ENCODE peak calls at places on chromosomes 13 and 19, in five cellular contexts. Q is GM23338, V is left ventricle myocardium inferior, A is psoas muscle, U is mucosa of descending colon. G is an unnamed sample.

GRCh38 chr13:111916201-111916600 is 150.7 kb upstream of the SOX1 start:
- DNase-seq in Q (no peak), V (no peak), A (no peak), U (no peak), G (no peak)

GRCh38 chr19:54136086-54136863 is 1.3 kb upstream of the CNOT3 start:
- DNase-seq in Q (peak; percentile 61), V (no peak), A (no peak), U (no peak), G (no peak)

GRCh38 chr13:66644855-66645460 is 585.2 kb downstream of the PCDH9 start:
- DNase-seq in Q (no peak), V (no peak), A (no peak), U (no peak), G (no peak)

GRCh38 chr13:44068737-44069136 is 189.0 kb downstream of the LACC1 start:
- DNase-seq in Q (peak; percentile 41), V (no peak), A (no peak), U (no peak), G (no peak)

GRCh38 chr13:98222081-98222554 is 45.0 kb upstream of the RNF113B start:
- DNase-seq in Q (no peak), V (no peak), A (no peak), U (no peak), G (no peak)

GRCh38 chr19:56091751-56092546 is 29.1 kb downstream of the ZNF787 start:
- DNase-seq in Q (no peak), V (no peak), A (no peak), U (no peak), G (no peak)

GRCh38 chr13:26538363-26539317 is 18.8 kb upstream of the WASF3 start:
- DNase-seq in Q (no peak), V (no peak), A (no peak), U (no peak), G (no peak)

GRCh38 chr13:106349080-106349841 is 186.2 kb downstream of the EFNB2 start:
- DNase-seq in Q (peak; percentile 62), V (peak; percentile 14), A (no peak), U (peak; percentile 68), G (no peak)

GRCh38 chr13:114256547-114256946 is 21.9 kb downstream of the CDC16 start:
- DNase-seq in Q (no peak), V (no peak), A (no peak), U (no peak), G (no peak)

GRCh38 chr13:53501387-53501786 is 472.8 kb downstream of the OLFM4 start:
- DNase-seq in Q (no peak), V (no peak), A (no peak), U (no peak), G (peak; percentile 5)

GRCh38 chr13:113452942-113453901 is at the start of gene ADPRHL1:
- DNase-seq in Q (no peak), V (peak; percentile 72), A (peak; percentile 71), U (no peak), G (no peak)

GRCh38 chr19:38617764-38618589 is at the start of gene MAP4K1:
- DNase-seq in Q (peak; percentile 19), V (peak; percentile 37), A (peak; percentile 46), U (peak; percentile 93), G (peak; percentile 93)

GRCh38 chr19:9010693-9011092 is 484 bp upstream of the MUC16 start:
- DNase-seq in Q (no peak), V (no peak), A (no peak), U (no peak), G (no peak)

DNA sequence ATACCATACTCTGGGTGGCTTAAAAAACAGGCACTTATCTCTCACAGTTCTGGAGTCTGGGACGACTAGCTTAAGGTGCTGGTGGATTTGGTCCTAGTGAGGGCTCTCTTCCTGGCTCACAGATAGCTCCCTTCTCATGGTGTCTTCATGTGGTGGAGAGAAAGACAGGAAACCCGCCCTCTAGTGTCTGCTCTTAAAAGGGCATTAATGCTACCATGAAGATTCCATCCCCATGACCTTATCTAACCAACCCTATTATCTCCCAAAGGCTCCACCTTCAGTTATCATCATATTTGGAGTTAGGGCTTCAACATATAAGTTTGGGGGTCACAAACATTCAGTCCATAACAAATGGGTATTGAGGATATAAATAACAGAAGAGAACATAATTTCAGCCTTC is 139.4 kb downstream of the HS6ST3 start:
- DNase-seq in Q (peak; percentile 72), V (no peak), A (no peak), U (no peak), G (no peak)
- TF ChIP-seq CTCF in Q (peak; percentile 71), V (peak; percentile 54), A (peak; percentile 34), U (no peak), G (peak; percentile 60)

GRCh38 chr19:369876-370275 is 25.3 kb upstream of the MIER2 start:
- DNase-seq in Q (no peak), V (no peak), A (no peak), U (no peak), G (no peak)

GRCh38 chr19:373391-374182 is 29.0 kb upstream of the MIER2 start:
- DNase-seq in Q (no peak), V (no peak), A (no peak), U (no peak), G (no peak)

GRCh38 chr19:370641-371330 is 26.2 kb upstream of the MIER2 start:
- DNase-seq in Q (no peak), V (no peak), A (no peak), U (no peak), G (no peak)

GRCh38 chr19:372306-372890 is 27.8 kb upstream of the MIER2 start:
- DNase-seq in Q (no peak), V (peak; percentile 74), A (peak; percentile 53), U (no peak), G (no peak)

DNA sequence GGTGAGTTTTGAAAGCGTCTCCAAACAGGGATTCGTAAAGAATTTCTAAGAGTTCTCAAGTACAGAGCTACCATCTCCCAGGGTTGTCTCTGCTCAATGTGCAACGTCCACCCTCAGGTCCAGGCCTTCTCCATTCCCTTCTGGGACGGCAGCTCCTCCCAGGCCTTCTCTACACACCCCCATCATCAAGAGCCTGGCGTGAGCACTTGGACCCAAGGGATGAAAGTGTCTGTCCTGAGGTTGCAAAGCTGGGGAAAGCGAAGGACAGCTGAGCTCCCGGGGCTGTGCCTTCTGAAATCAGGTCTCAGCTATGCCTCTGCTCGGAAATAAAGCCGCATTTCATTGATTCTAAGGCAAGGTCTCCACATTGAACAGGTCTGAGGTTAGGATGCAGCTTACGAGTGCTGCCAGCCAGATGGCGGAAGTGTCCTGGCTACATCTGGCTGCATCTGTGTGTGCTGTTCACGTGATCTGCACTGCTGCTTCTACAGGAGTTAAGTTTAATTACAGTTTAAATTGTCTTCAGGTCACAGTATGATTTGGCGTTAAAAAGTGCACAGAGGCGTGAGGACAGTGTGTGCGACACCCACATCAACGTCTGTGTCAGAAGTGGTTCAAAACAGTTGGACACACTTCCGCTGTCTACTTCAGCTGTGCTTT is 27.0 kb upstream of the MIER2 start:
- DNase-seq in Q (no peak), V (no peak), A (no peak), U (no peak), G (no peak)
- TF ChIP-seq CTCF in Q (no peak), V (no peak), A (no peak), U (no peak), G (no peak)

GRCh38 chr13:73107970-73108369 is 49.2 kb downstream of the KLF5 start:
- DNase-seq in Q (no peak), V (no peak), A (no peak), U (no peak), G (no peak)

GRCh38 chr13:73109288-73109899 is 50.6 kb downstream of the KLF5 start:
- DNase-seq in Q (no peak), V (no peak), A (no peak), U (no peak), G (no peak)

GRCh38 chr13:73109969-73110368 is 51.2 kb downstream of the KLF5 start:
- DNase-seq in Q (no peak), V (no peak), A (no peak), U (no peak), G (no peak)

GRCh38 chr13:73106513-73107214 is 47.9 kb downstream of the KLF5 start:
- DNase-seq in Q (no peak), V (no peak), A (no peak), U (no peak), G (no peak)

DNA sequence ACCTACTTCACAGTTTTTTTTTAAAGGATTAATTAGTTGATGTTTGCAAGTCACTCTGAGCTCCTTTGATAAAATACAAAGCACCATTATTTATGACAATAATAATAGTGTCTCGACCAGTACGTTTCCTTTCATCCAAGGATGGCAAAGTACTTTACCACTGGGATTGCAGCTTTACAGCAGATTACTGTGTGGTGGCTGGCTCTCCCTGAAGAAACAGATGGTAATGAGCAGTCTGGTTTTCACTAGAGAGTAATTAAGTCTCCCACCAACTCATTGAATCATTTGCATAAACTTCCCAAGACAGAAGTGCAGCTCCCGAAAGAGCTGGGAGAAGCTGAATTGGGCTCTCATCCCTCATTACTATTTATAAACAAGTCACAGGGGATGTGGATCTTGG is 48.7 kb downstream of the KLF5 start:
- DNase-seq in Q (no peak), V (no peak), A (no peak), U (no peak), G (no peak)
- TF ChIP-seq CTCF in Q (no peak), V (no peak), A (no peak), U (no peak), G (no peak)

DNA sequence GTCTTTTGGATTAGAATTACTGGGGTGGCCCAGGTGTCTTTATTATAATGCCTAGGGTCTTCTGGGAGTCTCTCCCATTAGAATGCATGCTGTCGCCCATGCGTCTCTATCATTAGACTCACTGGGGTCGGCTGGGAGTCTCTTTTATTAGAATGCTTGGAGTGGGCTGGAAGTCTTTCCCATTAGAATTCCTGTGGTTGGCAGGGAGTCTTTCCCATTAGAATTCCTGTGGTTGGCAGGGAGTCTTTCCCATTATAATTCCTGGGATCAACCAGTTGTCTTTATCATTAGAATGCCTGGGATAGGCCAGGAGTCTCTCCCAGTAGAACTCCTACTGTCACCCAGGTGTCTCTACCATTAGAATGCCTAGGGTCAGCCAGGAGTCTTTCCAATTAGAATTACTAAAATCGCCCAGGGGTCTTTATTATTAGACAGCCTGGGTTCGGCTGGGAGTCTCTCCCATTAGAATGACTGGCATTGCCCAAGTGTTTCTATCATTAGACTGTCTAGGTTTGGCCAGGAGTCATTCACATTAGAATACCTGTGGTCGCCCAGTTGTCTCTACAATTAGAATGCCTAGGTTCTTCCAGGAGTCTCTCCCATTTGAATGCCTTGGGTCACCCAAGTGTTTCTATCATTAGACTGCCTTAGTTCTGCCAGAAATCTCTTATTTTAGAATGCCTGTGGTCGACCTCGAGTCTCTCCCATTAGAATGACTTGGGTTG is 1558.5 kb downstream of the UQCRFS1 start:
- DNase-seq in Q (no peak), V (no peak), A (no peak), U (no peak), G (no peak)
- TF ChIP-seq CTCF in Q (no peak), V (no peak), A (no peak), U (no peak), G (no peak)

G was measured in GM06990.